ENCODE peak calls at places on chromosomes 6 and 20, in eight cellular contexts. L, A, O, E, J, X, T and B are unnamed samples.
A peak's percentile ranks its signal among the peaks of the same experiment; 100 is the strongest.

GRCh38 chr6:16472349-16473069 is 234.1 kb downstream of the GMPR start:
- DNase-seq in L (no peak), A (no peak), O (no peak), E (peak; percentile 66), J (no peak), X (no peak), T (no peak), B (no peak)

GRCh38 chr20:50032955-50033666 is 50.3 kb downstream of the SNAI1 start:
- DNase-seq in L (no peak), A (no peak), O (no peak), E (no peak), J (no peak), X (no peak), T (no peak), B (no peak)

GRCh38 chr20:62011938-62012534 is 53.6 kb downstream of the TAF4 start:
- DNase-seq in L (no peak), A (no peak), O (no peak), E (no peak), J (no peak), X (no peak), T (no peak), B (no peak)

GRCh38 chr6:35754452-35755321 is 17.9 kb downstream of the ARMC12 start:
- DNase-seq in L (no peak), A (no peak), O (no peak), E (no peak), J (no peak), X (no peak), T (no peak), B (no peak)

GRCh38 chr6:3258720-3259490 is at the start of gene PSMG4:
- DNase-seq in L (peak; percentile 98), A (peak; percentile 99), O (peak; percentile 97), E (peak; percentile 92), J (peak; percentile 96), X (peak; percentile 98), T (peak; percentile 78), B (peak; percentile 39)

GRCh38 chr6:53347921-53348435 is 772 bp downstream of the ELOVL5 start:
- DNase-seq in L (no peak), A (peak; percentile 92), O (peak; percentile 31), E (peak; percentile 74), J (peak; percentile 80), X (peak; percentile 88), T (no peak), B (no peak)

GRCh38 chr6:163720005-163720404 is 305.5 kb downstream of the QKI start:
- DNase-seq in L (no peak), A (no peak), O (no peak), E (no peak), J (no peak), X (no peak), T (no peak), B (no peak)

GRCh38 chr20:36498386-36499179 is 42.7 kb upstream of the MYL9 start:
- DNase-seq in L (no peak), A (no peak), O (no peak), E (no peak), J (peak; percentile 44), X (no peak), T (no peak), B (no peak)

GRCh38 chr6:38420207-38420606 is 219.5 kb downstream of the BTBD9 start:
- DNase-seq in L (no peak), A (no peak), O (no peak), E (no peak), J (no peak), X (no peak), T (no peak), B (no peak)

GRCh38 chr6:169312658-169313346 is 59.2 kb upstream of the THBS2 start:
- DNase-seq in L (no peak), A (no peak), O (no peak), E (peak; percentile 14), J (peak; percentile 30), X (no peak), T (no peak), B (no peak)

GRCh38 chr20:58349586-58349985 is 39.4 kb upstream of the VAPB start:
- DNase-seq in L (no peak), A (no peak), O (no peak), E (peak; percentile 60), J (no peak), X (no peak), T (no peak), B (no peak)

GRCh38 chr20:59003836-59004492 is 3.1 kb downstream of the CTSZ start:
- DNase-seq in L (no peak), A (no peak), O (no peak), E (no peak), J (no peak), X (no peak), T (no peak), B (no peak)

GRCh38 chr6:31734247-31734702 is 2.1 kb downstream of the CLIC1 start:
- DNase-seq in L (no peak), A (peak; percentile 40), O (no peak), E (no peak), J (no peak), X (no peak), T (no peak), B (no peak)

GRCh38 chr20:36128463-36129176 is 25.9 kb upstream of the EPB41L1 start:
- DNase-seq in L (no peak), A (no peak), O (no peak), E (peak; percentile 61), J (no peak), X (no peak), T (no peak), B (no peak)